ENCODE peak calls at places on chromosomes 3 and 15, in six cellular contexts. H, S, C, U, E and M are unnamed samples.

GRCh38 chr3:171811913-171812321 is 1.6 kb upstream of the PLD1 start:
- DNase-seq in S (no peak), U (no peak), H (no peak), E (peak), C (no peak), M (no peak)

GRCh38 chr3:25355034-25355898 is 72.8 kb upstream of the RARB start:
- DNase-seq in S (no peak), E (peak), U (no peak), H (no peak), C (no peak), M (no peak)

GRCh38 chr15:67064607-67065530 is 533 bp upstream of the SMAD3 start:
- DNase-seq in S (no peak), E (no peak), C (no peak), H (no peak), U (no peak), M (peak)

GRCh38 chr3:64861684-64862083 is 173.9 kb upstream of the ADAMTS9 start:
- DNase-seq in H (no peak), U (no peak), C (no peak), S (no peak), E (no peak), M (no peak)

GRCh38 chr3:152318512-152318911 is 49.8 kb downstream of the MBNL1 start:
- DNase-seq in H (no peak), C (no peak), E (no peak), U (no peak), S (no peak), M (no peak)

GRCh38 chr3:61575893-61576292 is 14.5 kb downstream of the PTPRG start:
- DNase-seq in E (no peak), C (no peak), U (no peak), H (no peak), S (no peak), M (no peak)

GRCh38 chr3:188092648-188093047 is 61.3 kb upstream of the LPP start:
- DNase-seq in U (no peak), S (no peak), H (no peak), E (peak), C (no peak), M (no peak)

GRCh38 chr3:45218578-45219390 is 7.3 kb downstream of the TMEM158 start:
- DNase-seq in C (peak), E (peak), H (no peak), U (no peak), S (no peak), M (no peak)

GRCh38 chr3:65979152-65979551 is 59.6 kb downstream of the MAGI1 start:
- DNase-seq in E (peak), S (no peak), U (no peak), H (no peak), C (no peak), M (no peak)

GRCh38 chr15:43277231-43277823 is 10.6 kb upstream of the TGM5 start:
- DNase-seq in S (no peak), H (no peak), C (no peak), U (no peak), E (no peak), M (no peak)

GRCh38 chr3:132288357-132288756 is 28.9 kb upstream of the ACP3 start:
- DNase-seq in S (no peak), E (no peak), U (no peak), H (no peak), C (no peak), M (no peak)

GRCh38 chr3:21256932-21257331 is 494.1 kb downstream of the ZNF385D start:
- DNase-seq in E (no peak), C (no peak), H (no peak), S (no peak), U (no peak), M (no peak)